ENCODE peak calls at places on chromosomes 16 and 17, in nine cellular contexts. A is colonic mucosa; O is foreskin melanocyte; Z is CD8-positive, alpha-beta memory T cell; N is immature natural killer cell; B is mesenchymal stem cell; I is activated naive CD4-positive, alpha-beta T cell; K is spleen; U is GM12892. L is an unnamed sample.

GRCh38 chr16:47461598-47462266 is 601 bp downstream of the PHKB start:
- DNase-seq in A (peak), O (peak), Z (no peak), N (peak), B (peak), I (no peak), K (no peak), U (no peak), L (peak)

GRCh38 chr16:61792194-61792904 is 243.9 kb downstream of the CDH8 start:
- DNase-seq in A (no peak), O (no peak), Z (no peak), N (no peak), B (peak), I (no peak), K (no peak), U (no peak), L (no peak)

GRCh38 chr16:66265556-66266133 is 100.8 kb upstream of the CDH5 start:
- DNase-seq in A (no peak), O (no peak), Z (no peak), N (no peak), B (no peak), I (no peak), K (no peak), U (no peak), L (no peak)

GRCh38 chr17:79528592-79529125 is 82.2 kb downstream of the RBFOX3 start:
- DNase-seq in A (no peak), O (no peak), Z (no peak), N (no peak), B (no peak), I (no peak), K (no peak), U (no peak), L (no peak)

GRCh38 chr16:57091990-57092785 is at the start of gene CPNE2:
- DNase-seq in A (peak), O (no peak), Z (no peak), N (no peak), B (peak), I (peak), K (peak), U (peak), L (peak)

GRCh38 chr16:69217433-69217832 is 30.5 kb downstream of the SNTB2 start:
- DNase-seq in A (no peak), O (peak), Z (no peak), N (no peak), B (peak), I (no peak), K (no peak), U (no peak), L (no peak)

GRCh38 chr16:55647798-55648197 is 8.0 kb upstream of the SLC6A2 start:
- DNase-seq in A (no peak), O (no peak), Z (no peak), N (no peak), B (no peak), I (no peak), K (no peak), U (no peak), L (no peak)

GRCh38 chr17:58019521-58019920 is 12.5 kb upstream of the SRSF1 start:
- DNase-seq in A (no peak), O (no peak), Z (no peak), N (no peak), B (no peak), I (no peak), K (no peak), U (no peak), L (no peak)